ENCODE peak calls at places on chromosomes 16 and 17, in five cellular contexts. D is dorsolateral prefrontal cortex, O is HCT116, H is PC-9, K is fibroblast of mammary gland. J is an unnamed sample.
A peak's percentile ranks its signal among the peaks of the same experiment; 100 is the strongest.

GRCh38 chr17:5237541-5238016 is 2.9 kb upstream of the SCIMP start:
- DNase-seq in D (no peak), O (peak; percentile 65), H (peak; percentile 68), K (peak; percentile 75), J (peak; percentile 48)

GRCh38 chr17:76822184-76822778 is 45.9 kb upstream of the MGAT5B start:
- DNase-seq in D (no peak), O (no peak), H (no peak), K (no peak), J (no peak)

GRCh38 chr17:4796550-4796915 is 569 bp downstream of the PSMB6 start:
- DNase-seq in D (no peak), O (no peak), H (no peak), K (peak; percentile 44), J (peak; percentile 49)

GRCh38 chr17:61389670-61390478 is 9.8 kb upstream of the TBX2 start:
- DNase-seq in D (no peak), O (no peak), H (no peak), K (no peak), J (no peak)

GRCh38 chr16:20944861-20945390 is 44.4 kb downstream of the LYRM1 start:
- DNase-seq in D (no peak), O (no peak), H (no peak), K (peak; percentile 31), J (no peak)

GRCh38 chr16:24146523-24146922 is 109.6 kb upstream of the CACNG3 start:
- DNase-seq in D (no peak), O (no peak), H (no peak), K (no peak), J (no peak)

GRCh38 chr17:13266596-13266995 is 248.8 kb upstream of the ELAC2 start:
- DNase-seq in D (no peak), O (no peak), H (no peak), K (peak; percentile 89), J (peak; percentile 32)

GRCh38 chr17:41578538-41578937 is 6.7 kb upstream of the KRT9 start:
- DNase-seq in D (no peak), O (no peak), H (no peak), K (no peak), J (no peak)

GRCh38 chr17:6427284-6427781 is 7.6 kb downstream of the AIPL1 start:
- DNase-seq in D (no peak), O (no peak), H (no peak), K (peak; percentile 17), J (no peak)

GRCh38 chr16:74309789-74310781 is 13.5 kb downstream of the PSMD7 start:
- DNase-seq in D (peak; percentile 28), O (peak; percentile 41), H (peak; percentile 53), K (peak; percentile 69), J (peak; percentile 64)

GRCh38 chr17:78117027-78117981 is 11.3 kb downstream of the TMC6 start:
- DNase-seq in D (peak; percentile 43), O (no peak), H (no peak), K (no peak), J (peak; percentile 57)

GRCh38 chr16:58086381-58087208 is 42.6 kb downstream of the CFAP20 start:
- DNase-seq in D (no peak), O (no peak), H (no peak), K (no peak), J (no peak)

GRCh38 chr16:84677849-84678248 is 22.0 kb upstream of the USP10 start:
- DNase-seq in D (no peak), O (no peak), H (no peak), K (no peak), J (no peak)

GRCh38 chr17:43578699-43579569 is 32.8 kb upstream of the ETV4 start:
- DNase-seq in D (no peak), O (no peak), H (peak; percentile 69), K (peak; percentile 36), J (peak; percentile 95)

GRCh38 chr17:17851603-17852002 is 14.8 kb upstream of the SREBF1 start:
- DNase-seq in D (no peak), O (no peak), H (no peak), K (no peak), J (no peak)

GRCh38 chr16:2039286-2040030 is 8.2 kb downstream of the NTHL1 start:
- DNase-seq in D (no peak), O (no peak), H (no peak), K (peak; percentile 58), J (peak; percentile 57)

GRCh38 chr17:38585056-38585804 is 20.5 kb downstream of the SRCIN1 start:
- DNase-seq in D (no peak), O (no peak), H (peak; percentile 82), K (no peak), J (no peak)

GRCh38 chr16:56824335-56824734 is 40.7 kb upstream of the SLC12A3 start:
- DNase-seq in D (no peak), O (no peak), H (no peak), K (peak; percentile 11), J (peak; percentile 55)

GRCh38 chr17:1627987-1628855 is at the start of gene SLC43A2:
- DNase-seq in D (peak; percentile 92), O (peak; percentile 48), H (peak; percentile 47), K (peak; percentile 56), J (peak; percentile 90)
- TF ChIP-seq CTCF in D (no peak), O (no peak), H (no peak), K (no peak), J (no peak)

GRCh38 chr16:11506816-11507305 is 79.9 kb downstream of the LITAF start:
- DNase-seq in D (no peak), O (no peak), H (no peak), K (no peak), J (no peak)
- TF ChIP-seq CTCF in D (no peak), O (peak; percentile 14), H (no peak), K (no peak), J (no peak)

GRCh38 chr16:55643161-55643970 is 12.4 kb upstream of the SLC6A2 start:
- DNase-seq in D (no peak), O (peak; percentile 8), H (no peak), K (peak; percentile 10), J (no peak)
- TF ChIP-seq CTCF in D (no peak), O (peak; percentile 20), H (no peak), K (no peak), J (no peak)

GRCh38 chr16:81532491-81533174 is 88.0 kb downstream of the CMIP start:
- DNase-seq in D (no peak), O (no peak), H (no peak), K (no peak), J (no peak)

GRCh38 chr16:81528258-81528657 is 83.7 kb downstream of the CMIP start:
- DNase-seq in D (no peak), O (no peak), H (no peak), K (no peak), J (no peak)

GRCh38 chr16:81530814-81531213 is 86.2 kb downstream of the CMIP start:
- DNase-seq in D (no peak), O (no peak), H (no peak), K (no peak), J (no peak)

GRCh38 chr16:81531415-81531814 is 86.8 kb downstream of the CMIP start:
- DNase-seq in D (no peak), O (no peak), H (no peak), K (peak; percentile 28), J (peak; percentile 87)

DNA sequence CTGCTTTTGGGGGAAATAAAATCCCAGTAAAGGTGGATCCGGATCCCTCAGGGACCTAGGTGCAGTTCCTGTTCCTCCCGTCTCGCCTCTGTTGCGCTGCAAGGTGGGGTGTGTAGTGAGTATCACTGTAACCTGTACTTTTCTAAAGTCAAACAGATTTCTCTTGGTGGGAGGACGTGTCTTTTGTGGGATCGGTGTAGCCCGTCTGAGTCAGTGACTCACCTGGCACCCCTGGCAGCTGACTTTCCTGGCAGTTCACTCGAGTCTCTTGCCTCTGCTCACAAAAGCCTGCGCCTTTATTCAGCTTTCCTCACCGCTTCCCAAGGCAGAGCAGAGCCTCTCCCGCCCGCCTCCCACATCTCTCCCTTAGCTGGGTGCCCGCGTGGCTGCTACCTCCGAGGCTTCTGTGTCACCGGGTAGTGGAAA is 85.7 kb downstream of the CMIP start:
- DNase-seq in D (no peak), O (no peak), H (no peak), K (no peak), J (no peak)
- TF ChIP-seq CTCF in D (no peak), O (no peak), H (no peak), K (no peak), J (no peak)